ENCODE peak calls at places on chromosome 6, in nine cellular contexts. Q, R, L, I, P, A, T, X and Z are unnamed samples.
A peak's percentile ranks its signal among the peaks of the same experiment; 100 is the strongest.

GRCh38 chr6:166770216-166771116 is 143.4 kb upstream of the RPS6KA2 start:
- DNase-seq in Q (no peak), R (no peak), L (no peak), I (no peak), P (no peak), A (no peak), T (no peak), X (no peak), Z (no peak)

GRCh38 chr6:111804627-111805235 is 68.5 kb downstream of the FYN start:
- DNase-seq in Q (no peak), R (no peak), L (peak; percentile 28), I (no peak), P (peak; percentile 34), A (no peak), T (no peak), X (no peak), Z (peak; percentile 34)

GRCh38 chr6:141677598-141678211 is 455.0 kb upstream of the GJE1 start:
- DNase-seq in Q (no peak), R (no peak), L (no peak), I (no peak), P (no peak), A (no peak), T (peak; percentile 38), X (no peak), Z (no peak)

GRCh38 chr6:137698636-137699035 is 168.4 kb upstream of the TNFAIP3 start:
- DNase-seq in Q (no peak), R (no peak), L (no peak), I (no peak), P (peak; percentile 43), A (no peak), T (no peak), X (no peak), Z (no peak)

GRCh38 chr6:8908638-8909037 is 473.3 kb upstream of the SLC35B3 start:
- DNase-seq in Q (no peak), R (no peak), L (no peak), I (no peak), P (no peak), A (no peak), T (no peak), X (no peak), Z (no peak)

GRCh38 chr6:168126566-168127383 is 47.8 kb upstream of the FRMD1 start:
- DNase-seq in Q (no peak), R (no peak), L (peak; percentile 3), I (no peak), P (no peak), A (no peak), T (no peak), X (no peak), Z (no peak)

GRCh38 chr6:122389704-122390103 is 9.7 kb upstream of the HSF2 start:
- DNase-seq in Q (peak; percentile 7), R (no peak), L (no peak), I (no peak), P (no peak), A (no peak), T (peak; percentile 37), X (no peak), Z (no peak)

GRCh38 chr6:142537612-142538478 is 236.0 kb downstream of the ADGRG6 start:
- DNase-seq in Q (no peak), R (no peak), L (no peak), I (no peak), P (no peak), A (no peak), T (peak; percentile 32), X (no peak), Z (no peak)

GRCh38 chr6:158718431-158719126 is 68.7 kb downstream of the SYTL3 start:
- DNase-seq in Q (no peak), R (no peak), L (no peak), I (no peak), P (no peak), A (no peak), T (peak; percentile 26), X (no peak), Z (no peak)

GRCh38 chr6:2971420-2972218 is at the start of gene SERPINB6:
- DNase-seq in Q (no peak), R (peak; percentile 89), L (peak; percentile 45), I (peak; percentile 89), P (peak; percentile 88), A (peak; percentile 60), T (no peak), X (peak; percentile 89), Z (peak; percentile 57)

GRCh38 chr6:26554669-26555504 is 16.7 kb downstream of the HMGN4 start:
- DNase-seq in Q (no peak), R (no peak), L (peak; percentile 54), I (no peak), P (no peak), A (no peak), T (peak; percentile 55), X (peak; percentile 34), Z (no peak)

GRCh38 chr6:157779705-157780604 is 43.1 kb upstream of the SNX9 start:
- DNase-seq in Q (no peak), R (no peak), L (no peak), I (no peak), P (no peak), A (no peak), T (peak; percentile 74), X (no peak), Z (no peak)

GRCh38 chr6:101722991-101723579 is 329.6 kb downstream of the GRIK2 start:
- DNase-seq in Q (peak; percentile 57), R (no peak), L (no peak), I (no peak), P (no peak), A (no peak), T (peak; percentile 91), X (no peak), Z (no peak)

DNA sequence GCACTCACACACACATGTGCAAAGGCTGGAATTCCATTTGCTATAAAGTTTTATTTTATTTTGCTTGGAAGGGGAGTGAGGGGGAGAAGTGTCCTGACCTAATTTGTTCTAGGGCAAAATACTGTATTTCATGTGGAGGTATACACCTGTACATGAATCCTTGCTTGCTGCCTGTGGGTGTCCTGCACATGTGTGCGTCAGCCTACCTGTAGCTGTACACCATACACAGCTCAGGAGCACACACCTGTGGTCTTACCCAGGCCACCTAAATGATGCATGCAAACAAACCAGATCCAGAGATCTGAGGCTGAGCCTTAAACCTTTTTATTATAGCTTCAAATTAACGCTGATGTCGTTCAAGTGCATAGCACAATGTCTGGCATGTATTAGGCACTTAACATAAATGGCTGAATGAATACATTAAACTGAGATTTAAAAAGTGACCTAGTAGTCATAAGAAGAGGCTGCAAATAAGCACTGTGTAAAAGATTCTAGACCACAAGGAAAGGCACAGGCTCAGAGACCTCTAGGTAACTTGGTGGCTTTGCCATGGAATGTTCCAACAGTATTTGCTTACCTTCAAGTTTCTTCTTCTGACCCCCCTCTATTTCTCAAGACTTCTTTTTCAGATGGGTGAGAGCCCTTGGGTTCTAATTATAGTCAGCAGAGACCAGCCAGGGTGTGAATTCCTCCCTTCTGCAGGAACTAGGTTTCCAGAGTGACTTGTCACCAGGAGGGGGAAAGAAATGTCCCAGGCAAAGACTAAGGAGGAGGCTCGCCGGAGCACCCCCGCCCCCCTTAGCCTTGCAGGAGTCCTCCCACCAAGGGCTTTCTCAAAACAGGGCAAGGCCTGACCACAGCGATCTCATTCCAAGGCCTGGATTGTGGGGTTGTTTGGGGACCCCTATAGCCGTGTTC is 13.4 kb downstream of the FOXC1 start:
- DNase-seq in Q (no peak), R (no peak), L (peak; percentile 38), I (no peak), P (no peak), A (no peak), T (no peak), X (no peak), Z (no peak)
- TF ChIP-seq CTCF in Q (no peak), R (no peak), L (no peak), I (no peak), P (no peak), A (no peak), T (no peak), X (no peak), Z (no peak)

DNA sequence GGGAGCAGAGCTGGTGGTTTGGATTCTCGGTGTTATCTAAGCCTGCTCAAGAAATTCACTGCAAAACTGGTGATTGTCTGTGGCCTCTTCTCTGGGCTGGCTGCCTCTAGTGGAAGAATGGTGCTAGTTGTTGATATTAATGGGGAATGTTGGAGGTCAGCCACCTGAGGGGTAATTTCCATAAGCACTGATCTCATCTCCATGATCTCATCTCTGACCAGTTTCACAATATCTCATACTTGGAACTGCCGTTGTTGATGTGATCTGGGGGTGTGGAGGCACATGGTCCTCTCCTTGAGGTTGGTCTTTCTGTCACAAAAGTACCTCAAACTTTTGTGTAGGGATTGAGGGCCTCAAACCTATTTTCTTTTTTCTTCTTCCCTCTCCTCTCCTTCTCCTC is 102.6 kb downstream of the CD109 start:
- DNase-seq in Q (peak; percentile 86), R (no peak), L (peak; percentile 57), I (peak; percentile 52), P (peak; percentile 75), A (no peak), T (peak; percentile 90), X (no peak), Z (peak; percentile 57)
- TF ChIP-seq CTCF in Q (peak; percentile 44), R (no peak), L (peak; percentile 27), I (peak; percentile 18), P (no peak), A (no peak), T (peak; percentile 28), X (peak; percentile 36), Z (peak; percentile 16)

GRCh38 chr6:162467679-162468078 is 259.9 kb downstream of the PRKN start:
- DNase-seq in Q (no peak), R (no peak), L (no peak), I (peak; percentile 35), P (no peak), A (no peak), T (no peak), X (peak; percentile 44), Z (no peak)
- TF ChIP-seq CTCF in Q (no peak), R (no peak), L (no peak), I (peak; percentile 20), P (no peak), A (no peak), T (no peak), X (no peak), Z (no peak)

DNA sequence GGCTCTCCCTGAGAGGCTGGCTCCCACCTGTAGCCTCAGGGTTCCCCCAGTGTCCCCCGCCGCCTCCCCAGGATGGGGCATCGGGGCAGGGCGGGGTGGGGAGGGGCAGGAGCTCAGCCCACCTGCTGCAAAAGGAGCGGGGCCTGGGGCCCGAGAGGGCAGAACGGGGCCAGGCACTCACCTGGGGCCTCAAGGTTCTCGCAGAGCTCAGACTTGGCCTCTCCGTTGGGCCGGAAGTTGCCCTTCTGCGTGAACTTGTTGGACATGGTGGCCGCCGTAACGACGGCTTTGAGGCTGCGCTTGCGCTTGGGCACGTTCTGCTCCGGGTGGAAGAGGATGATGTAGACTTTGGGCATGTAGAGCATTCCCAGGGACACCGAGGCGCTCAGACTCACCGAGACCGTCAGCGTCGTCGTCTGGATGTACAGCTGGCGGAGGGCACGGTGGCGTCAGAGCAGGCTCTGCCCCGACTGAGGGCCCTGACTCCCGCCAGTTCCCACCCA is 117.9 kb downstream of the GRM4 start:
- DNase-seq in Q (no peak), R (no peak), L (no peak), I (no peak), P (no peak), A (no peak), T (no peak), X (no peak), Z (no peak)
- TF ChIP-seq CTCF in Q (no peak), R (peak; percentile 20), L (no peak), I (no peak), P (no peak), A (no peak), T (no peak), X (peak; percentile 3), Z (no peak)

GRCh38 chr6:1552296-1552761 is 57.4 kb upstream of the FOXC1 start:
- DNase-seq in Q (no peak), R (no peak), L (peak; percentile 72), I (no peak), P (no peak), A (no peak), T (peak; percentile 40), X (no peak), Z (peak; percentile 52)
- TF ChIP-seq CTCF in Q (peak; percentile 49), R (peak; percentile 12), L (peak; percentile 39), I (no peak), P (no peak), A (no peak), T (peak; percentile 41), X (peak; percentile 23), Z (no peak)